ENCODE peak calls at places on chromosomes 1 and 21, in four cellular contexts. B is neural progenitor cell, H is fibroblast of lung, S is HCT116. C is an unnamed sample.
A peak's percentile ranks its signal among the peaks of the same experiment; 100 is the strongest.

GRCh38 chr1:24189528-24189927 is 2.4 kb upstream of the IFNLR1 start:
- DNase-seq in S (no peak), H (no peak), B (no peak), C (peak; percentile 84)

GRCh38 chr21:27423073-27423472 is 456.2 kb upstream of the ADAMTS5 start:
- DNase-seq in B (no peak), S (no peak), H (peak; percentile 84), C (no peak)

GRCh38 chr1:99217599-99217998 is 46.7 kb upstream of the PLPPR4 start:
- DNase-seq in B (no peak), H (no peak), S (no peak), C (no peak)

GRCh38 chr1:203090667-203091320 is 5.0 kb upstream of the MYOG start:
- DNase-seq in B (no peak), S (no peak), H (peak; percentile 29), C (no peak)

GRCh38 chr1:178004926-178005391 is 35.1 kb upstream of the SEC16B start:
- DNase-seq in H (peak; percentile 66), B (no peak), S (peak; percentile 8), C (no peak)

GRCh38 chr1:9388628-9389184 is 96.0 kb downstream of the SPSB1 start:
- DNase-seq in B (no peak), H (peak; percentile 56), S (peak; percentile 29), C (no peak)

GRCh38 chr21:16420086-16420724 is 690.4 kb downstream of the USP25 start:
- DNase-seq in H (peak; percentile 84), S (no peak), B (no peak), C (no peak)

GRCh38 chr21:31124005-31124404 is 85.7 kb upstream of the KRTAP19-8 start:
- DNase-seq in S (no peak), B (peak; percentile 18), H (no peak), C (no peak)

GRCh38 chr1:56798053-56798471 is 21.1 kb downstream of the FYB2 start:
- DNase-seq in S (no peak), H (peak; percentile 71), B (peak; percentile 42), C (no peak)

GRCh38 chr1:157099633-157100009 is at the start of gene ETV3L:
- DNase-seq in S (no peak), B (peak; percentile 77), H (no peak), C (peak; percentile 68)

GRCh38 chr1:150178543-150178942 is 28.8 kb downstream of the PLEKHO1 start:
- DNase-seq in H (no peak), B (no peak), S (no peak), C (no peak)

GRCh38 chr21:37513383-37513782 is 146.8 kb downstream of the DYRK1A start:
- DNase-seq in H (no peak), S (no peak), B (no peak), C (no peak)

GRCh38 chr1:16204634-16205332 is 7.7 kb downstream of the ARHGEF19 start:
- DNase-seq in H (no peak), B (peak; percentile 77), S (no peak), C (peak; percentile 83)

GRCh38 chr1:91608876-91609275 is 108.2 kb downstream of the CDC7 start:
- DNase-seq in B (no peak), H (peak; percentile 55), S (no peak), C (no peak)

GRCh38 chr1:207959141-207959825 is 48.4 kb upstream of the CD34 start:
- DNase-seq in S (no peak), B (peak; percentile 66), H (peak; percentile 60), C (peak; percentile 79)

GRCh38 chr1:201142011-201142853 is 12.0 kb downstream of the TMEM9 start:
- DNase-seq in S (no peak), H (no peak), B (no peak), C (no peak)

GRCh38 chr1:10694274-10694632 is 102.2 kb downstream of the CASZ1 start:
- DNase-seq in H (peak; percentile 19), B (no peak), S (no peak), C (no peak)

GRCh38 chr1:167698313-167698712 is 23.5 kb upstream of the MPZL1 start:
- DNase-seq in H (no peak), B (no peak), S (no peak), C (no peak)

GRCh38 chr1:76744989-76745388 is 122.3 kb upstream of the ST6GALNAC5 start:
- DNase-seq in H (no peak), S (no peak), B (no peak), C (no peak)

GRCh38 chr1:98496246-98496995 is 165.1 kb upstream of the SNX7 start:
- DNase-seq in H (peak; percentile 34), S (no peak), B (no peak), C (no peak)

GRCh38 chr1:235454021-235454420 is 50.2 kb downstream of the B3GALNT2 start:
- DNase-seq in S (no peak), H (no peak), B (no peak), C (no peak)

GRCh38 chr1:201670517-201670916 is 131.6 kb downstream of the NAV1 start:
- DNase-seq in H (no peak), S (no peak), B (no peak), C (no peak)

GRCh38 chr1:156112276-156113137 is 2.0 kb upstream of the LMNA start:
- DNase-seq in H (peak; percentile 38), S (no peak), B (no peak), C (no peak)

GRCh38 chr1:6175411-6175828 is 4.7 kb downstream of the CHD5 start:
- DNase-seq in H (no peak), B (no peak), S (no peak), C (no peak)

GRCh38 chr1:125065821-125066180 is 3881.0 kb downstream of the SRGAP2C start:
- DNase-seq in S (no peak), B (no peak), H (no peak), C (peak; percentile 27)

GRCh38 chr1:30745156-30745833 is 12.3 kb downstream of the LAPTM5 start:
- DNase-seq in B (no peak), H (no peak), S (no peak), C (peak; percentile 78)

GRCh38 chr1:211688421-211688820 is 13.0 kb upstream of the NEK2 start:
- DNase-seq in H (no peak), B (no peak), S (no peak), C (no peak)

GRCh38 chr1:7684132-7684531 is 87.0 kb upstream of the VAMP3 start:
- DNase-seq in H (no peak), B (no peak), S (no peak), C (no peak)

GRCh38 chr1:119611701-119612113 is 36.4 kb downstream of the ZNF697 start:
- DNase-seq in H (no peak), B (peak; percentile 84), S (peak; percentile 65), C (peak; percentile 88)

GRCh38 chr21:43467785-43468184 is 40.9 kb upstream of the SIK1 start:
- DNase-seq in B (no peak), S (no peak), H (no peak), C (peak; percentile 15)

GRCh38 chr1:201883786-201884185 is 4.9 kb upstream of the SHISA4 start:
- DNase-seq in S (peak; percentile 41), H (peak; percentile 60), B (no peak), C (no peak)

GRCh38 chr1:100430368-100430767 is 78.1 kb downstream of the CDC14A start:
- DNase-seq in B (no peak), S (no peak), H (no peak), C (no peak)

GRCh38 chr21:36203603-36203889 is 46.9 kb downstream of the DOP1B start:
- DNase-seq in S (peak; percentile 59), B (no peak), H (peak; percentile 91), C (no peak)

GRCh38 chr1:167136191-167136614 is 42.3 kb downstream of the STYXL2 start:
- DNase-seq in S (no peak), H (peak; percentile 83), B (peak; percentile 47), C (no peak)

GRCh38 chr1:228341450-228341813 is 65.2 kb downstream of the TRIM11 start:
- DNase-seq in H (no peak), S (no peak), B (no peak), C (peak; percentile 56)

GRCh38 chr1:72037745-72038343 is 244.5 kb downstream of the NEGR1 start:
- DNase-seq in S (peak; percentile 4), H (peak; percentile 26), B (peak; percentile 71), C (no peak)

GRCh38 chr1:156419863-156420208 is 50.8 kb downstream of the RHBG start:
- DNase-seq in H (no peak), S (no peak), B (peak; percentile 68), C (no peak)

GRCh38 chr1:162210171-162210570 is 140.7 kb downstream of the NOS1AP start:
- DNase-seq in H (no peak), S (no peak), B (no peak), C (no peak)

DNA sequence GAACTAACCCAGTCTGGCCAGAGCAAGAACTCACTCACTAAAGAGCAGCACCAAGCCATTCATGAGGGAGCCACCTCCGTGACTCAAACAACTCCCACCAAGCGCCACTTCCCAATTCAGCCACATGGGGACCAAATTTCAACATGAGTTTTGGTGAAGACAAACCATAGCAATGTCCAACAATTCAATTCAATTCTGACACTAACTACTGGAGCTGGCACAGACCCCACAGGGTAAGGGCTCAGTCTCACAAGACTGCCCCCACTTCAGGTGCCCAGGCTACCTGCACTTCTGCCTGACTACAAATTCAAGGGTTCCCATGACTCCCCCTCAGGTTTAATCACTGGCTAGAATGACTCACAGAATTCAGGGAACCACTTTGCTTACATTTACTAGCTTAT is 48.8 kb upstream of the RAP1A start:
- DNase-seq in H (peak; percentile 26), B (no peak), S (peak; percentile 19), C (no peak)
- TF ChIP-seq CTCF in H (peak; percentile 6), B (peak; percentile 35), S (peak; percentile 58), C (peak; percentile 46)

DNA sequence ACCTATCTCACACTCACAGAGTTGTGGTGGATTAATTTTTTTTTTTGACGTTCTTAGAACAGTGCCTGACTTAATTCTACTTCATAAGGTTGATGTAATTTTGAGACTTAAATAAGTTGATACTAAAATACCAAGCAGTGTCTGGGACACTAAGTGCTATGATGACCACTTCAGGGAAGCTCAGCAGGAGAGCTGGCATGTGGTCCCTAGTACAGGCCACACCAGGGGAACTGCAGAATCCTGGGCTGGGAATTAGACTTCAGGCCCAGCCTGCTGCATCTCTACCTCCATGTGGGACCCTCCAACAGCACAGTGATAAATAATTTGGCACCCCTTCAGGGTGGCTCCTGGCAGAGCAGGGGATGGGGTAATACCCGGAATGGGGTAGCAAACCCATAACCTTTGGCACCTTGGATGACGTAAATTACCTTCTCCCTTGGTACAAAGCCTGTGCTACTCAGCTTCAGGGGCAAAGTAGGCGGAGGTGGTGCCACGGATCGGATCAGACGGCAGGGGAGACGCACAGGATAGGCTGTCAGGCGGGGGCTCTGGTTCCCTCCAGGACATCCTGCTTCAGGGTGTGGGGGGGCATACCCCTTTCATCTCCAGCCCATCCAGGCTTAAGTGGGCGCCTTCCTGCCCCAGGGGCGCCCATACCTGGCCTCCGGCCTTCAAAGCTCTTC is 4.8 kb downstream of the MFSD2A start:
- DNase-seq in B (no peak), H (no peak), S (no peak), C (no peak)
- H3K27ac ChIP-seq in B (no peak overlapping the region), H (no peak overlapping the region), S (no peak overlapping the region), C (peak overlapping the region; percentile 76)

GRCh38 chr1:97095764-97096163 is 374.2 kb downstream of the PTBP2 start:
- DNase-seq in H (no peak), S (no peak), B (no peak), C (no peak)
- H3K4me1 ChIP-seq in H (peaks cover 2% of the 10 kb centered on the region), S (no peaks in the 10 kb centered on the region), B (peaks cover 15% of the 10 kb centered on the region), C (no peaks in the 10 kb centered on the region)

GRCh38 chr1:1678581-1679380 is 13.8 kb downstream of the SLC35E2B start:
- DNase-seq in B (no peak), H (no peak), S (no peak), C (peak; percentile 85)
- TF ChIP-seq CTCF in B (peak; percentile 24), H (no peak), S (peak; percentile 42), C (peak; percentile 46)

GRCh38 chr1:59554011-59554673 is 257.2 kb downstream of the FGGY start:
- DNase-seq in B (no peak), S (no peak), H (no peak), C (no peak)
- H3K27ac ChIP-seq in B (no peak overlapping the region), S (no peak overlapping the region), H (no peak overlapping the region), C (no peak overlapping the region)